ENCODE peak calls at places on chromosomes 5 and 9, in nine cellular contexts. Z, K, U, L, M, W, B, H and A are unnamed samples.

GRCh38 chr9:108423493-108423892 is 432.3 kb downstream of the ACTL7B start:
- DNase-seq in U (no peak), Z (no peak), K (no peak), L (peak; percentile 38), B (peak; percentile 3), M (no peak), W (no peak), H (no peak), A (no peak)

GRCh38 chr5:137651022-137651421 is 84.9 kb downstream of the KLHL3 start:
- DNase-seq in Z (no peak), U (peak; percentile 7), K (no peak), B (no peak), H (no peak), W (peak; percentile 7), M (no peak), L (no peak), A (no peak)

GRCh38 chr5:179869101-179869500 is 10.5 kb upstream of the MRNIP start:
- DNase-seq in M (no peak), L (no peak), B (no peak), K (no peak), Z (no peak), W (no peak), U (no peak), H (no peak), A (no peak)

GRCh38 chr9:113579270-113580040 is 115.9 kb downstream of the RGS3 start:
- DNase-seq in L (peak; percentile 71), U (peak; percentile 60), K (peak; percentile 79), Z (peak; percentile 70), H (peak; percentile 81), W (peak; percentile 75), B (no peak), M (no peak), A (no peak)

GRCh38 chr9:76895186-76895585 is 10.7 kb downstream of the PRUNE2 start:
- DNase-seq in B (no peak), Z (no peak), K (no peak), M (no peak), U (peak; percentile 78), W (peak; percentile 30), H (no peak), L (no peak), A (peak; percentile 21)

GRCh38 chr9:33162721-33163311 is 4.3 kb downstream of the B4GALT1 start:
- DNase-seq in B (no peak), K (no peak), L (peak; percentile 83), Z (no peak), M (no peak), W (peak; percentile 62), U (peak; percentile 79), H (peak; percentile 90), A (no peak)

GRCh38 chr5:127844631-127845030 is 141.4 kb downstream of the CCDC192 start:
- DNase-seq in L (no peak), B (no peak), W (no peak), U (no peak), K (peak; percentile 81), Z (no peak), H (no peak), M (no peak), A (no peak)

GRCh38 chr5:81850494-81850893 is 99.6 kb upstream of the SSBP2 start:
- DNase-seq in Z (peak; percentile 45), L (peak; percentile 72), W (peak; percentile 56), U (peak; percentile 43), B (no peak), K (peak; percentile 49), M (no peak), H (peak; percentile 64), A (no peak)

DNA sequence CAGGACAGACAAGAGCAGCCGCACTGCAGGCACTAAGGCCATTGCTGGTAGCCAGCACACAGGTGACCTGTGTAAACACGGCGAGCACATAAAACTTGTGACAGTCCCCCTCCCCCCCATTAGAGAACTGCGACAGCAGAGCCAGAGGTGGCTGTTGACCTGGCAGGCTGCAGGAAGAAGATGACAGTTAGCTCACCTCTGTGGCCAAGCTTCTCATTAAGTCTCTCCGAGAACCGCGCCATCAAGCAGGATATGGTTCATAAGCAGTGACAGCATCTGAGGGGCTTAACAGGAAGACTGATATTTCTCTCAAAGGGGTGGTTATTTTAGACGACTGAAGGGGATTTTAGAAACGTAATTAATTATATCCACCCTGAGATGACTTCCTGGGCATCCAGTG is 5.2 kb downstream of the SURF4 start:
- DNase-seq in L (no peak), W (no peak), B (no peak), K (no peak), Z (no peak), M (peak; percentile 66), H (no peak), U (no peak), A (no peak)
- H3K4me1 ChIP-seq in L (peaks cover 71% of the 10 kb centered on the region), W (peaks cover 10% of the 10 kb centered on the region), B (peaks cover 62% of the 10 kb centered on the region), K (peaks cover 16% of the 10 kb centered on the region), Z (peaks cover 28% of the 10 kb centered on the region), M (peaks cover 87% of the 10 kb centered on the region), H (peaks cover 71% of the 10 kb centered on the region), U (peaks cover 12% of the 10 kb centered on the region), A (peaks cover 27% of the 10 kb centered on the region)

GRCh38 chr5:37841223-37841622 is 1.4 kb upstream of the GDNF start:
- DNase-seq in K (no peak), H (no peak), W (peak; percentile 64), Z (no peak), L (no peak), M (no peak), B (no peak), U (no peak), A (no peak)

GRCh38 chr5:37838933-37839341 is 904 bp downstream of the GDNF start:
- DNase-seq in K (no peak), H (no peak), M (no peak), B (no peak), Z (no peak), L (no peak), W (no peak), U (no peak), A (no peak)

GRCh38 chr5:37840036-37840909 is at the start of gene GDNF:
- DNase-seq in L (peak; percentile 85), W (peak; percentile 76), B (peak; percentile 86), Z (no peak), H (no peak), M (no peak), U (peak; percentile 77), K (peak; percentile 37), A (no peak)

GRCh38 chr5:37838152-37838932 is 1.5 kb downstream of the GDNF start:
- DNase-seq in W (peak; percentile 52), U (peak; percentile 30), M (no peak), Z (no peak), L (peak; percentile 64), B (peak; percentile 66), K (no peak), H (no peak), A (no peak)

DNA sequence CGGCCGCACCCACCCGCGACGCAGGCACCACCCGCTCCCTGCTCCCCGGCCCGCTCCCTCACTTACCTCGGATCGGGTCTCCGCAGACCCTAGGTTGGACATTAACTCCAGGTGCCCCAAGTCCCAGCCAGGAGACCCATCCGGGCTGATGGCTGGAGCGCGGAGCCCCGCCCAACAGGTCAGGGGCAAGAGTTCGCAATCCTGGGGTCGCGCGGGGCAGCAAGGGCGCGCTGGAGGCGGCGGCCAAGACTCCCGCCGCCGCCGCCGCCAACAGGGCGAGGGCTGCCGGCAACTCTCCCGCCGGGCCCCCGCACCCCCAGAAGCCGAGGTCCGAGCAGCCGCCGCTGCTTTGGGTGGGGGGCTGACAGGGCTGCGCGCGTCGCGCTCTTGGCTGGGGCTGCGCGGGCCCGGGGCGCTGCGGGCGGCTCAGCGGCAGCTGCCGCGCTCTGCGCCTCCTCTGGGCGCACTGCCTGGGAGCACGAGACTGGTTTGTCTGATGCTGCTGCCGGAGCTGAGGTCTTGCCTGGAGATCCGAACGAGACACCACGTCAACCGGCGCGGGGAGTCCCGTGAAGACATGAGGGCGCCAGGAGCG is 303 bp downstream of the GDNF start:
- DNase-seq in H (no peak), M (no peak), U (peak; percentile 73), K (peak; percentile 47), Z (no peak), B (peak; percentile 80), W (peak; percentile 71), L (peak; percentile 78), A (no peak)
- H3K27me3 ChIP-seq in H (peaks cover 14% of the 10 kb centered on the region), M (peaks cover 25% of the 10 kb centered on the region), U (peaks cover 16% of the 10 kb centered on the region), K (peaks cover 87% of the 10 kb centered on the region), Z (no peaks in the 10 kb centered on the region), B (peaks cover 8% of the 10 kb centered on the region), W (no peaks in the 10 kb centered on the region), L (peaks cover 4% of the 10 kb centered on the region), A (peaks cover 13% of the 10 kb centered on the region)

DNA sequence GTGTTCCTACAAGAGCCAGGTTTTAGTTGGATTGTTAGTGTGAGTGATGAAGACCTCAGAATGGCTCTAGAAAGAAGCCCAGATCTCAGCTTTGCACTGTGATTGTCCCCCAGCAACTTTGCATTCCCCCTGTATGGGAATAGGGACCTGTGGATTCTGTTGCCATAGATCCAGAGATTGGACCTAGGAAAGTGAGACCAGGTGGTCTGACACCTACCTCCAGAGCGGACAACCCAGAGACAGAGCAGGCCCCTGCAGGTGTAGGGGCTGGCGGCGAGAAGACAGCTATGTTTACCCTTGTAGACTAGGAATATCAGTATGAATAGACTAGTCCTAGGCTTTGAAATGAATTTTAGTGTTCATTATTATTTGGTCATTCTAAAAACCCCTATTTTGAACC is 53.6 kb downstream of the IRF1 start:
- DNase-seq in B (no peak), W (no peak), U (no peak), K (no peak), M (no peak), L (no peak), Z (no peak), H (peak; percentile 42), A (no peak)
- H3K27ac ChIP-seq in B (peak overlapping the region; percentile 75), W (peak overlapping the region; percentile 60), U (peak overlapping the region; percentile 52), K (peak overlapping the region; percentile 82), M (peak overlapping the region; percentile 71), L (peak overlapping the region; percentile 76), Z (peak overlapping the region; percentile 79), H (peak overlapping the region; percentile 77), A (no peak overlapping the region)

DNA sequence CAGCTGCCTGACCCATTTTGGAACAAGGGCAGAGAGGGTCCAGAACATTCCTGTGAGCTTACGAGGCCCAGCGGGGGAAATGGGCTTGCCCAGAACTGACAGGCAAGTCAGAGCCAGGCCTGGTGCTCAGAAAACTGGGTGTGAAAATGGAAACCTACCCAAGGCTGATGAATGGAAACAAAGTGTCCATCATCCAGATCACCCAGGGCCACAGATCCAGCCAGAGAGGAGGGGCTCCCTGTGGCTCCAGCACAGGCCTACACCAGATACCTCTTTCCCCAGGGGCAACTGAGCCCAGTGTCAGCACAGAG is 3.1 kb downstream of the CLTB start:
- DNase-seq in L (peak; percentile 76), Z (no peak), U (no peak), K (peak; percentile 67), B (no peak), M (no peak), W (no peak), H (peak; percentile 80), A (no peak)
- H3K4me1 ChIP-seq in L (peaks cover 47% of the 10 kb centered on the region), Z (peaks cover 38% of the 10 kb centered on the region), U (peaks cover 11% of the 10 kb centered on the region), K (peaks cover 33% of the 10 kb centered on the region), B (peaks cover 53% of the 10 kb centered on the region), M (peaks cover 31% of the 10 kb centered on the region), W (peaks cover 17% of the 10 kb centered on the region), H (peaks cover 57% of the 10 kb centered on the region), A (peaks cover 49% of the 10 kb centered on the region)